ENCODE peak calls at places on chromosomes 16 and 17, in seven cellular contexts. V is cardiac muscle cell; K is right cardiac atrium; J is H1; X is foreskin fibroblast; Y is CD4-positive, CD25-positive, alpha-beta regulatory T cell; Q is right atrium auricular region. C is an unnamed sample.

GRCh38 chr16:54106078-54106477 is 180.5 kb downstream of the IRX3 start:
- DNase-seq in V (no peak), K (no peak), J (no peak), X (no peak), Y (no peak), Q (no peak), C (no peak)

GRCh38 chr16:78431701-78432100 is 332.2 kb downstream of the WWOX start:
- DNase-seq in V (no peak), K (no peak), J (no peak), X (no peak), Y (no peak), Q (no peak), C (no peak)

GRCh38 chr17:61309857-61310256 is 89.8 kb upstream of the TBX2 start:
- DNase-seq in V (peak; percentile 68), K (no peak), J (no peak), X (peak; percentile 90), Y (no peak), Q (no peak), C (no peak)

GRCh38 chr17:49577651-49577935 is 1.9 kb downstream of the NXPH3 start:
- DNase-seq in V (no peak), K (no peak), J (no peak), X (no peak), Y (no peak), Q (no peak), C (no peak)

GRCh38 chr17:82281502-82282238 is 8.2 kb upstream of the CSNK1D start:
- DNase-seq in V (no peak), K (no peak), J (no peak), X (no peak), Y (no peak), Q (no peak), C (no peak)

GRCh38 chr16:51317575-51317974 is 166.5 kb upstream of the SALL1 start:
- DNase-seq in V (no peak), K (no peak), J (no peak), X (no peak), Y (no peak), Q (no peak), C (no peak)

GRCh38 chr17:20702692-20703091 is 123.2 kb downstream of the CDRT15L2 start:
- DNase-seq in V (no peak), K (no peak), J (no peak), X (no peak), Y (no peak), Q (no peak), C (no peak)

GRCh38 chr17:15918661-15919259 is 26.2 kb upstream of the ADORA2B start:
- DNase-seq in V (no peak), K (peak; percentile 60), J (no peak), X (peak; percentile 18), Y (no peak), Q (no peak), C (no peak)

GRCh38 chr17:64750891-64751677 is 89.0 kb upstream of the SMURF2 start:
- DNase-seq in V (no peak), K (no peak), J (no peak), X (no peak), Y (no peak), Q (no peak), C (no peak)

GRCh38 chr16:88549671-88550643 is 20.2 kb upstream of the ZC3H18 start:
- DNase-seq in V (no peak), K (peak; percentile 42), J (no peak), X (no peak), Y (no peak), Q (no peak), C (no peak)

GRCh38 chr16:29757950-29758466 is 12.2 kb upstream of the C16orf54 start:
- DNase-seq in V (peak; percentile 90), K (peak; percentile 71), J (no peak), X (peak; percentile 56), Y (no peak), Q (no peak), C (no peak)

GRCh38 chr16:85334718-85335583 is 222.7 kb upstream of the CIBAR2 start:
- DNase-seq in V (peak; percentile 49), K (peak; percentile 56), J (no peak), X (no peak), Y (no peak), Q (no peak), C (no peak)

GRCh38 chr16:88686062-88686438 is 257 bp downstream of the SNAI3 start:
- DNase-seq in V (no peak), K (peak; percentile 57), J (no peak), X (peak; percentile 44), Y (no peak), Q (no peak), C (no peak)

GRCh38 chr17:50908860-50909764 is 43.0 kb upstream of the TOB1 start:
- DNase-seq in V (no peak), K (peak; percentile 75), J (no peak), X (no peak), Y (peak; percentile 24), Q (no peak), C (no peak)

GRCh38 chr17:38341035-38341721 is 2.6 kb downstream of the GPR179 start:
- DNase-seq in V (peak; percentile 34), K (peak; percentile 89), J (peak; percentile 17), X (peak; percentile 65), Y (no peak), Q (no peak), C (no peak)

GRCh38 chr16:57668630-57669475 is 747 bp downstream of the ADGRG3 start:
- DNase-seq in V (no peak), K (no peak), J (no peak), X (no peak), Y (no peak), Q (no peak), C (no peak)

DNA sequence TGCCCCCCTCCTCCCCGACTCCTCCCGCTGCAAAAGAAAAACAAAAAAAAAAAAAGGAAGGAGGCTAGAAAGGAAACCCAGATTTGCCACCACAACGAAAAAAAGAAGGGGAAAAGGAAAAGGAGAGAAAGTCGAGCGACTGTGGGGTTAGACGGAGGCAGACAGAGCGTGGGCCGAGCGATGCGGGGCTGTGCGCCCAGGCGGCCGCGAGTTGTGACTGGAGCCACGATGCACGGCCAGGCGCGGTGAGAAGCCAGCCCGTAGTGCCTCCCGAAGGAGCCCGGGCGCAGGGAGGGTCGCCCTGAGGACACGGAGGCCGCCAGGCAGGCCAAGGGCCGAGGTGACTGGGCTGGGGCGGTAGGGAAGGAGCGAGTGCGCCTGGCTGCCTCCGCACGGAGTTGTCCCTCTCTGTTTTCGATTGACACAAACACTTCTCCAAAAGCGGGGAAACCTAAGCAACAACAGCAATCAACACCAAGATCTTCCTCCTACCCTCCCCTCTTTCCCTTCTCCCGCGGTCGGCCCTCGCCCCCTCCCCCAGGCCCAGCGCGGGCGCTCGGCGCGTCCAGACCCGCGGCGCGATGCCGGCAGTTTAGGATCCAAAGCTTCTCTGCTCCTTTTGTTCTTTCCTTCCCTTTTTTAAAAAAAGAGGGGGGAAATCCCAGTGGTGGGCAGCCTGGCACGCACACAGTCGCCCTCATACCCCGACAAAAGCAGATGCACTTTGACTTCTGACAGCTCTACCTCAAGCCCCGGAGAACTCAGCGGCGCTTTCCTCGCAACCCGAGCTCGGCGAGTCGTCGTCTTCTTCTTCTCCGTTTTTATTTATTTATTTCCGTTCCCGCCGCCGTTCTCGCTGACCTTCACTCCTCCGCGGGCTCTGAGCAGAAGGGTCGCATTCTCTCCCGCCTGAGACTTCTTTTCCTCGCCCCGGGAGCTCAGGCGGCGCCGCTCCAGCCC is at the start of gene LHX1:
- DNase-seq in V (no peak), K (no peak), J (no peak), X (peak; percentile 18), Y (no peak), Q (no peak), C (no peak)
- H3K4me3 ChIP-seq in V (peak within 1 kb of the TSS; percentile 42), K (peak within 1 kb of the TSS; percentile 26), J (peak within 1 kb of the TSS; percentile 27), X (no peak within 1 kb of the TSS), Y (peak within 1 kb of the TSS; percentile 50), Q (peak within 1 kb of the TSS; percentile 28), C (peak within 1 kb of the TSS; percentile 37)

DNA sequence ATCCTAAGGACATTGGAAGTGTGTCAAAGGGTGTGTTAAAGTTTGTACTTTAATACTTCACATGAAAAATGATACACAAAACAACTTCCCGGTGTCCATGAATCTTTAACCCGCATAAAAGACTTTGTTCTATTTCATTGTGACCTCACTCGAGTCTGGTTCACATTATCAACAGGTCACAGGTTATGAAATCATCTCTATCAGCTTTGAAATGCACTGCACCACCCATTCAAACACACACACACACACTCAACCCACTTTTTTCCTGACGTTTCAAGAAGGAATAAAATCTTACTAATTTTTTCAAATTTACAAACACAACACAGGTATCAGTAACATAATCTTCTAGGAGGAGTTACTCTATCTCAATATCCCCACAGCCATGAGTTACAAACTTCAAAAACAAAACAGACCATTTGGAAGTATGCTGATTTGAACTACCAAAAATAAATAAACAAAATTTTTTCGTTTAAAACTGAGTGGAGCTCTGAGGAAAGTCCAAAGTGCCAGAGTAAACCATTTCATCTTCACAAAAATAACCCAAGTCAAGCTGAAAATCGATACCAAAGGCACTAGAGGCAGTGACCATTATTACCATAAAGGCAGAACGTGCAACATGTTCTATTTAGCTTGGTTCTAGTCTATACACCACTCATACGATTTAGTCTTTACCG is 2.7 kb downstream of the ACOX1 start:
- DNase-seq in V (no peak), K (no peak), J (no peak), X (peak; percentile 70), Y (no peak), Q (no peak), C (no peak)
- H3K4me3 ChIP-seq in V (no peak overlapping the region), K (peak overlapping the region; percentile 24), J (no peak overlapping the region), X (no peak overlapping the region), Y (no peak overlapping the region), Q (no peak overlapping the region), C (no peak overlapping the region)

DNA sequence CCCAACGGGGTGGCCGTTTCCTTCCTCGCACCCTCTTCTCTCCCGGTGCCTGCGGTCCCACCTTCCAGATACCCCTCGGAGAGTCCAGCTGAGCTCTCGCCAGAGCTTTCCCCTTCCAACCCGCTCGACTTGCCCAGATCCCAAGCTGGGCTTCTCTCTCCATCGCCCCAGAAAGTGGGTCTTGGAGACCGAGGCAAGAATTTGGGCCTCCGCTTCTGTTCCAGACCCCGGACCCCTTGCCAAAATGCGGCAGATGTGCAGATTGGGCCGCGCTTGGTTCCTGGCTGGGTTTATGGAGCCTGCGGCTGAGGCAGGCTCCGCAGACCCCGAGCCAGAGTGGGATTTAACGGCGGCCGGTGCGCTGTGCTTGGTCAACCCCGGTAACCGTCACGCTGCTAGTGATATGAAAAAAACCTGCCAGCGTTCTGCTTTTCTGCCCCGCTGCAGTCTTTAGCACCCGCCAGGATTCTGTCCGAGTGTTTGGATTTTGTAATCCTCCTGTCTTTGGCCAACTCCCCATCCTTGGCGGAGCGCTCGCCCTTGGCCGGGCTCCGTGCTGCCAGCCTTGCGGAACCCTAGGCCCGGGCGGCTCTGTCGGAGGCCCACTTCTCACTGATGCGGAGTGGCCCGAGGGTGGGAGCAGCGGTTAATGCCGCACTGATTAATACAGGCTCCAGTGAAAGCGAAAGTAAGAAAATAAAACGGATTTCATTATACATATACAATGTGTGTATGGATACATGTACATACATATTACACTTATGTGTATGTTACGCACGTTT is 754 bp upstream of the SLFN11 start:
- DNase-seq in V (peak; percentile 76), K (peak; percentile 88), J (no peak), X (peak; percentile 78), Y (peak; percentile 24), Q (peak; percentile 70), C (peak; percentile 26)
- H3K4me3 ChIP-seq in V (peak overlapping the region; percentile 2), K (peak overlapping the region; percentile 96), J (peak overlapping the region; percentile 30), X (peak overlapping the region; percentile 81), Y (peak overlapping the region; percentile 95), Q (peak overlapping the region; percentile 67), C (peak overlapping the region; percentile 83)

GRCh38 chr17:12680407-12680897 is 14.8 kb downstream of the MYOCD start:
- DNase-seq in V (no peak), K (peak; percentile 49), J (no peak), X (peak; percentile 10), Y (no peak), Q (no peak), C (no peak)

GRCh38 chr17:12683299-12683698 is 17.6 kb downstream of the MYOCD start:
- DNase-seq in V (peak; percentile 15), K (peak; percentile 60), J (no peak), X (no peak), Y (no peak), Q (no peak), C (no peak)

GRCh38 chr17:12686486-12686885 is 20.8 kb downstream of the MYOCD start:
- DNase-seq in V (no peak), K (no peak), J (no peak), X (no peak), Y (no peak), Q (no peak), C (no peak)

GRCh38 chr17:12680993-12681392 is 15.3 kb downstream of the MYOCD start:
- DNase-seq in V (no peak), K (no peak), J (no peak), X (no peak), Y (no peak), Q (no peak), C (no peak)
- H3K4me3 ChIP-seq in V (no peak overlapping the region), K (no peak overlapping the region), J (no peak overlapping the region), X (no peak overlapping the region), Y (no peak overlapping the region), Q (no peak overlapping the region), C (no peak overlapping the region)